ENCODE peak calls at places on chromosome 1, in ten cellular contexts. D is brain microvascular endothelial cell, A is AG04449, P is breast epithelium, Q is body of pancreas, K is astrocyte of the spinal cord, B is mucosa of descending colon, C is uterus, J is PC-9, Z is fibroblast of mammary gland. F is an unnamed sample.
A peak's percentile ranks its signal among the peaks of the same experiment; 100 is the strongest.

GRCh38 chr1:168932539-168932938 is 174.0 kb upstream of the ATP1B1 start:
- DNase-seq in D (peak; percentile 12), A (no peak), P (no peak), Q (no peak), K (peak; percentile 5), B (no peak), C (no peak), J (no peak), Z (peak; percentile 61), F (no peak)

GRCh38 chr1:107153033-107153432 is 12.2 kb downstream of the NTNG1 start:
- DNase-seq in D (no peak), A (no peak), P (no peak), Q (no peak), K (peak; percentile 17), B (no peak), C (no peak), J (no peak), Z (no peak), F (no peak)

GRCh38 chr1:23597635-23598388 is 38.5 kb upstream of the ID3 start:
- DNase-seq in D (no peak), A (no peak), P (no peak), Q (no peak), K (no peak), B (no peak), C (no peak), J (no peak), Z (no peak), F (no peak)

GRCh38 chr1:90955769-90956168 is 66.1 kb downstream of the ZNF644 start:
- DNase-seq in D (no peak), A (no peak), P (no peak), Q (no peak), K (no peak), B (no peak), C (no peak), J (no peak), Z (no peak), F (no peak)

GRCh38 chr1:77031101-77031662 is 163.9 kb downstream of the ST6GALNAC5 start:
- DNase-seq in D (peak; percentile 59), A (peak; percentile 33), P (no peak), Q (peak; percentile 6), K (peak; percentile 54), B (no peak), C (no peak), J (no peak), Z (peak; percentile 86), F (peak; percentile 17)

GRCh38 chr1:1165485-1165884 is 8.2 kb upstream of the TTLL10 start:
- DNase-seq in D (no peak), A (no peak), P (no peak), Q (peak; percentile 69), K (no peak), B (no peak), C (no peak), J (peak; percentile 43), Z (no peak), F (no peak)

GRCh38 chr1:35261412-35262120 is 6.9 kb upstream of the ZMYM4 start:
- DNase-seq in D (no peak), A (no peak), P (peak; percentile 55), Q (no peak), K (no peak), B (no peak), C (no peak), J (peak; percentile 14), Z (no peak), F (no peak)

GRCh38 chr1:72284398-72285073 is 2.2 kb upstream of the NEGR1 start:
- DNase-seq in D (peak; percentile 93), A (peak; percentile 99), P (no peak), Q (peak; percentile 45), K (peak; percentile 97), B (peak; percentile 35), C (peak; percentile 31), J (peak; percentile 9), Z (peak; percentile 95), F (peak; percentile 64)

GRCh38 chr1:213135572-213135971 is 84.5 kb downstream of the RPS6KC1 start:
- DNase-seq in D (no peak), A (no peak), P (no peak), Q (no peak), K (peak; percentile 23), B (no peak), C (no peak), J (no peak), Z (peak; percentile 49), F (no peak)

GRCh38 chr1:71861022-71861421 is 421.3 kb downstream of the NEGR1 start:
- DNase-seq in D (no peak), A (no peak), P (no peak), Q (no peak), K (peak; percentile 63), B (no peak), C (no peak), J (no peak), Z (peak; percentile 83), F (no peak)

GRCh38 chr1:117672756-117673155 is 66.9 kb downstream of the TENT5C start:
- DNase-seq in D (no peak), A (no peak), P (no peak), Q (no peak), K (no peak), B (no peak), C (no peak), J (no peak), Z (no peak), F (no peak)

GRCh38 chr1:15066191-15066590 is 87.4 kb upstream of the TMEM51 start:
- DNase-seq in D (no peak), A (no peak), P (no peak), Q (no peak), K (no peak), B (no peak), C (no peak), J (no peak), Z (no peak), F (no peak)

GRCh38 chr1:194469282-194469681 is 1282.9 kb upstream of the B3GALT2 start:
- DNase-seq in D (no peak), A (no peak), P (no peak), Q (peak; percentile 1), K (no peak), B (no peak), C (no peak), J (no peak), Z (no peak), F (no peak)

GRCh38 chr1:165895451-165895871 is 68.0 kb downstream of the UCK2 start:
- DNase-seq in D (peak; percentile 75), A (no peak), P (no peak), Q (no peak), K (peak; percentile 31), B (no peak), C (no peak), J (no peak), Z (peak; percentile 67), F (no peak)

GRCh38 chr1:94055459-94056122 is 65.4 kb downstream of the ABCA4 start:
- DNase-seq in D (no peak), A (no peak), P (no peak), Q (no peak), K (no peak), B (no peak), C (no peak), J (no peak), Z (peak; percentile 30), F (no peak)

GRCh38 chr1:184025242-184025675 is 12.3 kb downstream of the COLGALT2 start:
- DNase-seq in D (peak; percentile 81), A (peak; percentile 76), P (no peak), Q (peak; percentile 42), K (peak; percentile 94), B (no peak), C (peak; percentile 34), J (peak; percentile 67), Z (peak; percentile 85), F (peak; percentile 82)

GRCh38 chr1:180966744-180967536 is 54.2 kb downstream of the KIAA1614 start:
- DNase-seq in D (no peak), A (no peak), P (no peak), Q (no peak), K (no peak), B (no peak), C (no peak), J (no peak), Z (no peak), F (no peak)

GRCh38 chr1:39422604-39423003 is 68.8 kb upstream of the BMP8A start:
- DNase-seq in D (no peak), A (no peak), P (no peak), Q (no peak), K (no peak), B (no peak), C (no peak), J (no peak), Z (no peak), F (no peak)

GRCh38 chr1:212149566-212149965 is 114.0 kb downstream of the DTL start:
- DNase-seq in D (no peak), A (no peak), P (no peak), Q (peak; percentile 13), K (no peak), B (peak; percentile 60), C (no peak), J (no peak), Z (no peak), F (no peak)

GRCh38 chr1:8025671-8026144 is 401 bp downstream of the ERRFI1 start:
- DNase-seq in D (no peak), A (no peak), P (no peak), Q (no peak), K (no peak), B (peak; percentile 33), C (no peak), J (no peak), Z (no peak), F (no peak)
- H3K4me3 ChIP-seq in D (peak overlapping the region; percentile 75), A (peak overlapping the region; percentile 80), P (peak overlapping the region; percentile 94), Q (peak overlapping the region; percentile 76), K (peak overlapping the region; percentile 92), B (peak overlapping the region; percentile 79), C (peak overlapping the region; percentile 68), J (peak overlapping the region; percentile 91), Z (peak overlapping the region; percentile 96), F (peak overlapping the region; percentile 84)

GRCh38 chr1:27135920-27136551 is 18.9 kb downstream of the SLC9A1 start:
- DNase-seq in D (no peak), A (no peak), P (no peak), Q (no peak), K (no peak), B (no peak), C (no peak), J (no peak), Z (no peak), F (no peak)
- TF ChIP-seq CTCF in D (peak; percentile 41), A (no peak), P (no peak), Q (no peak), K (peak; percentile 9), B (no peak), C (no peak), J (no peak), Z (no peak), F (peak; percentile 21)

DNA sequence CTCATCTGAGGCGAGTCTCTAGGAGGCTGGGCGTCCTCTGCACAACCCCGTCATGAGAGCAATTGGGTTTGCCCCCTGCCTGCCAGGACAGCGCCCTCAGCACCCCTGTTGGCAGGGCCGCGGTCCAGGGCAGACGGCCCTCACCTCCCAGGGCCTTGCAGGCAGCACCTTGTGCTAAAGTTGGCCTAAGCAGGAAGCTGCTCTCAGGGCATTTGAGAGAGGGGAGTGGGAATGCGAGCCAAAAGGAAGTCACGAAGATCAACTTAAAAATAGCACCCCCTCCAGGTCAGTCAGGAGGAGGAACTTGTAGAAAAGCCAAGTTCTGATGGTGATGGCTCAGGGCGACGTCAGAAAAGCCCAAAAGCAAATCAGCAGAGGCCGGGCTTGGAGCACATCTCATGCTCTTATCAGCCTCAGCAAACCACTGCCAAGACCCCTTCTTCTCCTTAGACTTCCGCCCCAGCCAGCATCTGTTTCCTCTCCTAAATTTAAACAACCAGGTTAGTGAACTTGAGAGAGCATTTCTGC is 12.6 kb upstream of the ADORA3 start:
- DNase-seq in D (peak; percentile 31), A (no peak), P (no peak), Q (peak; percentile 27), K (peak; percentile 51), B (no peak), C (peak; percentile 61), J (no peak), Z (peak; percentile 73), F (peak; percentile 33)
- H3K4me3 ChIP-seq in D (peak overlapping the region; percentile 48), A (peak overlapping the region; percentile 40), P (peak overlapping the region; percentile 37), Q (no peak overlapping the region), K (peak overlapping the region; percentile 27), B (no peak overlapping the region), C (peak overlapping the region; percentile 17), J (no peak overlapping the region), Z (peak overlapping the region; percentile 43), F (peak overlapping the region; percentile 18)

GRCh38 chr1:6103854-6104530 is 58.3 kb downstream of the KCNAB2 start:
- DNase-seq in D (no peak), A (no peak), P (no peak), Q (no peak), K (no peak), B (no peak), C (no peak), J (no peak), Z (no peak), F (no peak)
- TF ChIP-seq CTCF in D (no peak), A (no peak), P (no peak), Q (no peak), K (no peak), B (no peak), C (no peak), J (no peak), Z (no peak), F (no peak)